ENCODE peak calls at places on chromosomes 1 and 21, in eight cellular contexts. One of them, this sample, is unnamed.

GRCh38 chr1:42006836-42007235 is 88.1 kb upstream of the HIVEP3 start:
- DNase-seq in AG08395: no peak
- DNase-seq in central memory CD4-positive, alpha-beta T cell: no peak
- DNase-seq in glomerular endothelial cell: no peak
- DNase-seq in T47D: no peak
- DNase-seq in NCI-H1436: no peak
- DNase-seq in T-helper 1 cell: no peak
- DNase-seq in SW480: no peak
- DNase-seq in this sample: no peak

GRCh38 chr21:33698088-33698487 is 55.8 kb downstream of the ITSN1 start:
- DNase-seq in AG08395: no peak
- DNase-seq in central memory CD4-positive, alpha-beta T cell: no peak
- DNase-seq in glomerular endothelial cell: no peak
- DNase-seq in T47D: no peak
- DNase-seq in NCI-H1436: no peak
- DNase-seq in T-helper 1 cell: no peak
- DNase-seq in SW480: no peak
- DNase-seq in this sample: no peak

GRCh38 chr21:35352066-35352770 is 303.1 kb upstream of the RUNX1 start:
- DNase-seq in AG08395: peak
- DNase-seq in central memory CD4-positive, alpha-beta T cell: no peak
- DNase-seq in glomerular endothelial cell: no peak
- DNase-seq in T47D: no peak
- DNase-seq in NCI-H1436: no peak
- DNase-seq in T-helper 1 cell: no peak
- DNase-seq in SW480: no peak
- DNase-seq in this sample: no peak

GRCh38 chr1:42240964-42241755 is 76.6 kb upstream of the GUCA2A start:
- DNase-seq in AG08395: peak
- DNase-seq in central memory CD4-positive, alpha-beta T cell: no peak
- DNase-seq in glomerular endothelial cell: peak
- DNase-seq in T47D: peak
- DNase-seq in NCI-H1436: no peak
- DNase-seq in T-helper 1 cell: no peak
- DNase-seq in SW480: no peak
- DNase-seq in this sample: no peak

GRCh38 chr21:37658994-37659458 is 257.2 kb downstream of the KCNJ6 start:
- DNase-seq in AG08395: peak
- DNase-seq in central memory CD4-positive, alpha-beta T cell: no peak
- DNase-seq in glomerular endothelial cell: peak
- DNase-seq in T47D: peak
- DNase-seq in NCI-H1436: no peak
- DNase-seq in T-helper 1 cell: no peak
- DNase-seq in SW480: peak
- DNase-seq in this sample: no peak

GRCh38 chr1:25553749-25554425 is 10.5 kb downstream of the LDLRAP1 start:
- DNase-seq in AG08395: no peak
- DNase-seq in central memory CD4-positive, alpha-beta T cell: no peak
- DNase-seq in glomerular endothelial cell: no peak
- DNase-seq in T47D: no peak
- DNase-seq in NCI-H1436: no peak
- DNase-seq in T-helper 1 cell: no peak
- DNase-seq in SW480: no peak
- DNase-seq in this sample: no peak

GRCh38 chr1:221435510-221435909 is 306.4 kb downstream of the DUSP10 start:
- DNase-seq in AG08395: peak
- DNase-seq in central memory CD4-positive, alpha-beta T cell: peak
- DNase-seq in glomerular endothelial cell: peak
- DNase-seq in T47D: peak
- DNase-seq in NCI-H1436: peak
- DNase-seq in T-helper 1 cell: no peak
- DNase-seq in SW480: peak
- DNase-seq in this sample: no peak

GRCh38 chr1:224592636-224593579 is 23.2 kb upstream of the CNIH3 start:
- DNase-seq in AG08395: peak
- DNase-seq in central memory CD4-positive, alpha-beta T cell: no peak
- DNase-seq in glomerular endothelial cell: no peak
- DNase-seq in T47D: peak
- DNase-seq in NCI-H1436: no peak
- DNase-seq in T-helper 1 cell: no peak
- DNase-seq in SW480: peak
- DNase-seq in this sample: no peak

GRCh38 chr1:180507826-180508724 is 5.7 kb upstream of the ACBD6 start:
- DNase-seq in AG08395: peak
- DNase-seq in central memory CD4-positive, alpha-beta T cell: no peak
- DNase-seq in glomerular endothelial cell: no peak
- DNase-seq in T47D: peak
- DNase-seq in NCI-H1436: no peak
- DNase-seq in T-helper 1 cell: no peak
- DNase-seq in SW480: peak
- DNase-seq in this sample: no peak

GRCh38 chr1:41678141-41678878 is 193.8 kb upstream of the EDN2 start:
- DNase-seq in AG08395: no peak
- DNase-seq in central memory CD4-positive, alpha-beta T cell: no peak
- DNase-seq in glomerular endothelial cell: no peak
- DNase-seq in T47D: no peak
- DNase-seq in NCI-H1436: no peak
- DNase-seq in T-helper 1 cell: no peak
- DNase-seq in SW480: peak
- DNase-seq in this sample: no peak

GRCh38 chr1:236155399-236155767 is 13.0 kb downstream of the GPR137B start:
- DNase-seq in AG08395: no peak
- DNase-seq in central memory CD4-positive, alpha-beta T cell: no peak
- DNase-seq in glomerular endothelial cell: no peak
- DNase-seq in T47D: no peak
- DNase-seq in NCI-H1436: no peak
- DNase-seq in T-helper 1 cell: no peak
- DNase-seq in SW480: no peak
- DNase-seq in this sample: no peak

GRCh38 chr1:46488343-46489168 is 1.1 kb upstream of the DMBX1 start:
- DNase-seq in AG08395: peak
- DNase-seq in central memory CD4-positive, alpha-beta T cell: no peak
- DNase-seq in glomerular endothelial cell: no peak
- DNase-seq in T47D: no peak
- DNase-seq in NCI-H1436: no peak
- DNase-seq in T-helper 1 cell: no peak
- DNase-seq in SW480: peak
- DNase-seq in this sample: no peak

GRCh38 chr1:27556781-27557595 is 47.0 kb downstream of the AHDC1 start:
- DNase-seq in AG08395: peak
- DNase-seq in central memory CD4-positive, alpha-beta T cell: peak
- DNase-seq in glomerular endothelial cell: peak
- DNase-seq in T47D: peak
- DNase-seq in NCI-H1436: peak
- DNase-seq in T-helper 1 cell: peak
- DNase-seq in SW480: peak
- DNase-seq in this sample: peak

GRCh38 chr1:154190550-154190949 is 1.4 kb downstream of the TPM3 start:
- DNase-seq in AG08395: no peak
- DNase-seq in central memory CD4-positive, alpha-beta T cell: no peak
- DNase-seq in glomerular endothelial cell: no peak
- DNase-seq in T47D: peak
- DNase-seq in NCI-H1436: no peak
- DNase-seq in T-helper 1 cell: no peak
- DNase-seq in SW480: no peak
- DNase-seq in this sample: no peak

GRCh38 chr1:175191654-175192053 is 922 bp downstream of the KIAA0040 start:
- DNase-seq in AG08395: no peak
- DNase-seq in central memory CD4-positive, alpha-beta T cell: peak
- DNase-seq in glomerular endothelial cell: no peak
- DNase-seq in T47D: no peak
- DNase-seq in NCI-H1436: no peak
- DNase-seq in T-helper 1 cell: no peak
- DNase-seq in SW480: peak
- DNase-seq in this sample: no peak

GRCh38 chr1:88799433-88799832 is 91.9 kb downstream of the GTF2B start:
- DNase-seq in AG08395: no peak
- DNase-seq in central memory CD4-positive, alpha-beta T cell: no peak
- DNase-seq in glomerular endothelial cell: no peak
- DNase-seq in T47D: no peak
- DNase-seq in NCI-H1436: no peak
- DNase-seq in T-helper 1 cell: no peak
- DNase-seq in SW480: no peak
- DNase-seq in this sample: no peak

GRCh38 chr1:180994262-180994661 is 28.4 kb downstream of the STX6 start:
- DNase-seq in AG08395: no peak
- DNase-seq in central memory CD4-positive, alpha-beta T cell: no peak
- DNase-seq in glomerular endothelial cell: no peak
- DNase-seq in T47D: no peak
- DNase-seq in NCI-H1436: no peak
- DNase-seq in T-helper 1 cell: no peak
- DNase-seq in SW480: no peak
- DNase-seq in this sample: no peak

GRCh38 chr21:41029573-41029972 is 138.4 kb upstream of the BACE2 start:
- DNase-seq in AG08395: no peak
- DNase-seq in central memory CD4-positive, alpha-beta T cell: no peak
- DNase-seq in glomerular endothelial cell: no peak
- DNase-seq in T47D: peak
- DNase-seq in NCI-H1436: peak
- DNase-seq in T-helper 1 cell: no peak
- DNase-seq in SW480: no peak
- DNase-seq in this sample: no peak

GRCh38 chr21:36641346-36641745 is 57.6 kb upstream of the SIM2 start:
- DNase-seq in AG08395: no peak
- DNase-seq in central memory CD4-positive, alpha-beta T cell: no peak
- DNase-seq in glomerular endothelial cell: no peak
- DNase-seq in T47D: no peak
- DNase-seq in NCI-H1436: no peak
- DNase-seq in T-helper 1 cell: no peak
- DNase-seq in SW480: no peak
- DNase-seq in this sample: no peak

GRCh38 chr1:966603-967295 is 467 bp downstream of the PLEKHN1 start:
- DNase-seq in AG08395: peak
- DNase-seq in central memory CD4-positive, alpha-beta T cell: peak
- DNase-seq in glomerular endothelial cell: no peak
- DNase-seq in T47D: peak
- DNase-seq in NCI-H1436: peak
- DNase-seq in T-helper 1 cell: peak
- DNase-seq in SW480: peak
- DNase-seq in this sample: peak

GRCh38 chr1:91583326-91583755 is 82.7 kb downstream of the CDC7 start:
- DNase-seq in AG08395: peak
- DNase-seq in central memory CD4-positive, alpha-beta T cell: no peak
- DNase-seq in glomerular endothelial cell: no peak
- DNase-seq in T47D: no peak
- DNase-seq in NCI-H1436: peak
- DNase-seq in T-helper 1 cell: no peak
- DNase-seq in SW480: no peak
- DNase-seq in this sample: no peak

GRCh38 chr1:87956072-87956471 is 627.4 kb downstream of the LMO4 start:
- DNase-seq in AG08395: peak
- DNase-seq in central memory CD4-positive, alpha-beta T cell: no peak
- DNase-seq in glomerular endothelial cell: no peak
- DNase-seq in T47D: no peak
- DNase-seq in NCI-H1436: no peak
- DNase-seq in T-helper 1 cell: no peak
- DNase-seq in SW480: no peak
- DNase-seq in this sample: no peak

This sample was measured in activated gamma-delta T cell treated with anti-CD3 and anti-CD28 coated beads, Interleukin-2, amount 50 U/mL, for 16 hours.